ENCODE peak calls at places on chromosome 7, in six cellular contexts. U is renal cortical epithelial cell; B is SJSA1; C is AML-193; P is NCI-H146; J is activated T-cell treated with anti-CD3 and anti-CD28 coated beads, Interleukin-2, amount 50 U/mL, for 1 hour. F is an unnamed sample.

GRCh38 chr7:16989883-16990413 is 108.2 kb upstream of the AGR3 start:
- DNase-seq in U (peak), B (peak), C (peak), P (peak), J (no peak), F (peak)

GRCh38 chr7:30988346-30989005 is 24.7 kb downstream of the GHRHR start:
- DNase-seq in U (peak), B (no peak), C (no peak), P (peak), J (no peak), F (no peak)

GRCh38 chr7:116025098-116025809 is 5.3 kb downstream of the TFEC start:
- DNase-seq in U (peak), B (no peak), C (peak), P (no peak), J (no peak), F (peak)

GRCh38 chr7:139043823-139044812 is 8.3 kb upstream of the ZC3HAV1L start:
- DNase-seq in U (no peak), B (no peak), C (no peak), P (peak), J (peak), F (no peak)

GRCh38 chr7:150383710-150384397 is 4.7 kb downstream of the ZNF775 start:
- DNase-seq in U (no peak), B (no peak), C (no peak), P (peak), J (no peak), F (no peak)

GRCh38 chr7:38291117-38291647 is 17.7 kb upstream of the TARP start:
- DNase-seq in U (no peak), B (no peak), C (no peak), P (no peak), J (no peak), F (peak)

GRCh38 chr7:17532861-17533404 is 234.5 kb downstream of the AHR start:
- DNase-seq in U (peak), B (peak), C (no peak), P (no peak), J (no peak), F (peak)

GRCh38 chr7:32496052-32496813 is 944 bp downstream of the AVL9 start:
- DNase-seq in U (no peak), B (no peak), C (no peak), P (peak), J (no peak), F (peak)

GRCh38 chr7:958221-959200 is 4.0 kb upstream of the ADAP1 start:
- DNase-seq in U (no peak), B (no peak), C (no peak), P (no peak), J (no peak), F (no peak)

GRCh38 chr7:7681936-7682329 is 36.5 kb downstream of the RPA3 start:
- DNase-seq in U (no peak), B (no peak), C (no peak), P (no peak), J (no peak), F (no peak)

GRCh38 chr7:23852135-23852534 is 142.1 kb downstream of the STK31 start:
- DNase-seq in U (no peak), B (no peak), C (no peak), P (no peak), J (no peak), F (no peak)

GRCh38 chr7:42902361-42902760 is 9.5 kb downstream of the C7orf25 start:
- DNase-seq in U (no peak), B (no peak), C (peak), P (no peak), J (no peak), F (no peak)

GRCh38 chr7:45001138-45001694 is 1.2 kb downstream of the CCM2 start:
- DNase-seq in U (peak), B (no peak), C (no peak), P (peak), J (peak), F (peak)

GRCh38 chr7:20083781-20084180 is 133.4 kb downstream of the MACC1 start:
- DNase-seq in U (peak), B (no peak), C (peak), P (no peak), J (no peak), F (peak)

GRCh38 chr7:19455508-19456132 is 253.2 kb downstream of the POLR1F start:
- DNase-seq in U (no peak), B (no peak), C (no peak), P (no peak), J (no peak), F (no peak)

GRCh38 chr7:70696139-70696782 is 435.7 kb upstream of the GALNT17 start:
- DNase-seq in U (peak), B (no peak), C (peak), P (peak), J (no peak), F (no peak)

GRCh38 chr7:142961973-142962913 is at the start of gene KEL:
- DNase-seq in U (no peak), B (no peak), C (no peak), P (no peak), J (no peak), F (no peak)

GRCh38 chr7:150788474-150789269 is 11.5 kb downstream of the TMEM176B start:
- DNase-seq in U (peak), B (no peak), C (no peak), P (no peak), J (no peak), F (no peak)

GRCh38 chr7:77542399-77542798 is 5.3 kb downstream of the PTPN12 start:
- DNase-seq in U (no peak), B (no peak), C (peak), P (no peak), J (no peak), F (no peak)

GRCh38 chr7:41816111-41816510 is 113.2 kb upstream of the INHBA start:
- DNase-seq in U (no peak), B (no peak), C (peak), P (no peak), J (no peak), F (peak)

GRCh38 chr7:142774826-142775225 is 4.1 kb downstream of the PRSS2 start:
- DNase-seq in U (peak), B (peak), C (no peak), P (no peak), J (no peak), F (peak)

GRCh38 chr7:21407806-21408480 is 19.9 kb upstream of the SP4 start:
- DNase-seq in U (no peak), B (no peak), C (no peak), P (no peak), J (no peak), F (no peak)

GRCh38 chr7:138002096-138002827 is 376 bp upstream of the CREB3L2 start:
- DNase-seq in U (peak), B (peak), C (peak), P (peak), J (peak), F (peak)

GRCh38 chr7:28245108-28245868 is 64.7 kb upstream of the JAZF1 start:
- DNase-seq in U (no peak), B (no peak), C (peak), P (no peak), J (no peak), F (no peak)

F was measured in A172.